ENCODE peak calls at places on chromosomes 2 and 18, in six cellular contexts. Z is B cell, P is A549, I is prostate gland, C is fibroblast of lung, K is type B pancreatic cell. R is an unnamed sample.

GRCh38 chr18:71784777-71785176 is 759.4 kb downstream of the CBLN2 start:
- DNase-seq in Z (no peak), P (peak), I (no peak), C (no peak), K (no peak), R (peak)

GRCh38 chr2:218444692-218445357 is 25.9 kb downstream of the VIL1 start:
- DNase-seq in Z (no peak), P (peak), I (peak), C (no peak), K (no peak), R (peak)

GRCh38 chr2:88187038-88187676 is 17.0 kb downstream of the THNSL2 start:
- DNase-seq in Z (no peak), P (peak), I (peak), C (peak), K (no peak), R (peak)

GRCh38 chr18:34122724-34123334 is 101.9 kb downstream of the NOL4 start:
- DNase-seq in Z (no peak), P (peak), I (peak), C (peak), K (no peak), R (peak)

GRCh38 chr2:127591221-127591923 is 54.6 kb upstream of the GPR17 start:
- DNase-seq in Z (peak), P (peak), I (peak), C (peak), K (peak), R (peak)

GRCh38 chr2:238747557-238747956 is 100.3 kb upstream of the TWIST2 start:
- DNase-seq in Z (no peak), P (no peak), I (no peak), C (no peak), K (no peak), R (no peak)

GRCh38 chr2:100381240-100381639 is 36.2 kb downstream of the CHST10 start:
- DNase-seq in Z (peak), P (peak), I (peak), C (peak), K (peak), R (peak)

GRCh38 chr2:128602038-128602698 is 283.5 kb upstream of the HS6ST1 start:
- DNase-seq in Z (no peak), P (no peak), I (no peak), C (no peak), K (no peak), R (no peak)

GRCh38 chr2:200156140-200156858 is 150.2 kb upstream of the SPATS2L start:
- DNase-seq in Z (no peak), P (peak), I (peak), C (peak), K (no peak), R (peak)

GRCh38 chr18:59328683-59329082 is 10.2 kb upstream of the CPLX4 start:
- DNase-seq in Z (no peak), P (no peak), I (no peak), C (no peak), K (no peak), R (no peak)

GRCh38 chr18:13493725-13494124 is 232.6 kb downstream of the FAM210A start:
- DNase-seq in Z (no peak), P (no peak), I (no peak), C (no peak), K (no peak), R (no peak)

GRCh38 chr2:40178171-40178778 is 273.6 kb downstream of the SLC8A1 start:
- DNase-seq in Z (no peak), P (no peak), I (no peak), C (no peak), K (no peak), R (no peak)

GRCh38 chr2:100852999-100853908 is 33.3 kb downstream of the NPAS2 start:
- DNase-seq in Z (no peak), P (peak), I (no peak), C (no peak), K (no peak), R (peak)

GRCh38 chr2:69715964-69716363 is 26.0 kb upstream of the ANXA4 start:
- DNase-seq in Z (no peak), P (peak), I (no peak), C (peak), K (no peak), R (no peak)

GRCh38 chr2:23596316-23596885 is 211.4 kb downstream of the KLHL29 start:
- DNase-seq in Z (no peak), P (no peak), I (no peak), C (peak), K (no peak), R (no peak)

DNA sequence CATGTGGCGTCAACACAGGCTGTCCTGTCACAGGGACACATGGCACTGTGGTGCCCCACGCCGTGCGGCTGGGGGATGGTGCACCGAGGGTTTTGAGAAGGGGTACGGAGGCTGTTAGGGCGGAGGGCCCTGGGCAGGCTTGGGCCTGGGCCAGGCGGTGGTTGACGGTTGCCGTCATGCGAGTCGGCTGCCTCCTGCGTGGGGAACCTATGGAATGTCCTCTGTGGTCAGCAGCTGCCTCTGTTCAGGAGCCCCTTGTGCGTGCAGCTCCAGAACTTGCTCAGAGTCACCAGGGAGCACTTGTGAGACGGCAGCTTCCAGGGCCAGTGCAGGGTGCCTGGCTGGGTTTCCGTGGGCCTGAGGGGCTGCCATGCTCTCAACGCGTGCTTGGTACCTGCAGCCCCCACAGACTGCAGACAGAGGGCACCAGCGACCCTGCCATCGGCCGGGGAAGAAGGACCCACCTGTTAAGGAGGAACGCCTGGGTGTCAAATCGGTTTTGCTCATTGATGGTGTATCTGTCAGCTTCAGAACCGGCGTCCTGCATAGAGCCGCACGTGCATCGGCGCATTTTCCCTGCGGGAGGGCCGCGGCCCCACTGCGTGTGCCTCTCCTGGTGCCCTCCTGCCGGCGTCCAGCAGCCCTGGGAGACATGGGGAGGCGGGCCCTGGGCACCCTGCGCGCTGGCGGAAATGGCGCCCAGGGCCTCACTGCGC is 10.0 kb upstream of the D2HGDH start:
- DNase-seq in Z (no peak), P (no peak), I (no peak), C (no peak), K (no peak), R (peak)
- TF ChIP-seq CTCF in Z (peak), P (no peak), I (no peak), C (peak), K (no peak), R (peak)

GRCh38 chr18:50456285-50456684 is 81.4 kb downstream of the SKA1 start:
- DNase-seq in Z (no peak), P (no peak), I (no peak), C (no peak), K (no peak), R (no peak)
- TF ChIP-seq CTCF in Z (no peak), P (no peak), I (no peak), C (no peak), K (no peak), R (no peak)

GRCh38 chr2:60555066-60555793 is 1.8 kb upstream of the BCL11A start:
- DNase-seq in Z (peak), P (peak), I (peak), C (peak), K (no peak), R (peak)
- TF ChIP-seq CTCF in Z (peak), P (peak), I (peak), C (peak), K (peak), R (peak)

GRCh38 chr2:164993287-164994016 is 38.1 kb upstream of the SLC38A11 start:
- DNase-seq in Z (no peak), P (no peak), I (no peak), C (no peak), K (no peak), R (no peak)
- TF ChIP-seq CTCF in Z (no peak), P (no peak), I (no peak), C (no peak), K (no peak), R (no peak)